ENCODE peak calls at places on chromosomes 13 and 19, in seven cellular contexts. Z is left ventricle myocardium inferior, O is cardiac muscle cell, I is neural progenitor cell, X is lung, G is psoas muscle, C is A549. D is an unnamed sample.

GRCh38 chr13:89315287-89315686 is 1644.1 kb downstream of the SLITRK5 start:
- DNase-seq in I (no peak), Z (no peak), O (peak), C (no peak), X (no peak), G (no peak), D (no peak)

GRCh38 chr19:6772028-6772865 is at the start of gene VAV1:
- DNase-seq in X (peak), C (no peak), I (no peak), O (no peak), G (peak), Z (peak), D (no peak)

GRCh38 chr13:101267656-101268055 is 148.7 kb downstream of the NALCN start:
- DNase-seq in I (no peak), X (no peak), C (no peak), G (no peak), Z (no peak), O (no peak), D (no peak)

GRCh38 chr13:48446454-48446853 is 33.5 kb upstream of the LPAR6 start:
- DNase-seq in I (no peak), X (no peak), Z (no peak), O (peak), G (no peak), C (no peak), D (peak)

GRCh38 chr19:43639507-43640423 is at the start of gene CADM4:
- DNase-seq in Z (peak), O (no peak), G (peak), X (no peak), I (peak), C (no peak), D (no peak)

GRCh38 chr13:57624565-57625435 is 6.7 kb upstream of the PCDH17 start:
- DNase-seq in O (peak), X (peak), G (no peak), C (no peak), I (peak), Z (no peak), D (no peak)

GRCh38 chr13:37701972-37702371 is 103.4 kb upstream of the POSTN start:
- DNase-seq in G (no peak), O (peak), C (peak), I (no peak), X (no peak), Z (no peak), D (peak)

GRCh38 chr13:28385362-28385761 is 109.6 kb downstream of the FLT1 start:
- DNase-seq in C (no peak), G (no peak), Z (no peak), X (no peak), O (no peak), I (no peak), D (no peak)

GRCh38 chr13:30872195-30872594 is 33.9 kb upstream of the MEDAG start:
- DNase-seq in C (no peak), O (no peak), X (no peak), G (no peak), Z (no peak), I (no peak), D (no peak)

GRCh38 chr13:28820099-28821051 is at the start of gene MTUS2:
- DNase-seq in I (peak), G (no peak), X (no peak), Z (no peak), C (no peak), O (no peak), D (no peak)

GRCh38 chr13:75458696-75459422 is 23.1 kb downstream of the TBC1D4 start:
- DNase-seq in Z (peak), G (peak), C (no peak), I (peak), O (no peak), X (peak), D (no peak)

GRCh38 chr19:55210120-55210493 is 806 bp upstream of the PTPRH start:
- DNase-seq in X (no peak), I (no peak), G (no peak), O (peak), C (peak), Z (no peak), D (peak)

DNA sequence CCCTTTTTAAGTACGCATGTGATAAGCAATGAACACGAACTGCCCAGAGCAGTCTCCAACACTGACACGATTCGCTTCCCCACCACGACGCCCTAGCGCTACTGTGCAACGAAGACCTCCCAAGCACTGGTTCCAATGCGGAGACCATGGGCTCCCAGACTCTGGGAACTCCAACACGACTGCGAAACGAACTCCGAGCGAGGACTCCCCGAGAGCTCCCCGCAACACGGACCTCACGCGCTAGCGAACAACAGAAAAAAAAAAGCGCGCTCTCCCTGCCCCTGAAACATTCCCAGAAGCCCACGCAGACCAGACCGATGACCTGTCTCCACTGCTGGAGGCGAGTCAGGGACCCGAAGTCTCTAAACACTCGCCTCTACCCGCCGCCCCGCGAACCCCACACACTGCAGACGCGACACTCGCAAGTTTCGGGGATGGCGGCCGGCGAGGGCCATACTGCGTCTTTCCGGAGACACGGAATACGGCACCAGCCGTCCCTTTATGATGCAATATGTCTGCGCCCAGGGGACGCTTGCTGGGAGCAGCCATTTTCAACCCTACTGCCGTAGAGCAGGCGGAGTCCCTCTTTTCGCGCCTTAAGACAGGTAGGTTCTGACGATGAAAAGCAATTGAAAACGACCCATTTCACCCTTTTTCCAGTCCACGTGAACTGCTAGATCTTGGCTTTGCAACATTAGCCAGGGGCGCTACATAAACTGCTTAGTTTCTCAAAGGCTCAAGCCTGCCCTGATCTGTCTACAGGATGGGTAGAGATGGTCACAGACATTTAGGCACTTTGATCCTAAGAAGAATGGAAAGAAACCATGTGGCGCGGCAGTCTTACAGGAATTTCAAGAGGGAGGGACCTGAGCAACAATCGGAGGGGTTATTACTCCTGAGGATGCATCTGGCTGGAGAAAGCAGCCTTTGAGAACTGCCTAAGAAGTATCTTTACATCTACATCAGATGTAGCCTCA is at the start of gene ZNF577:
- DNase-seq in O (peak), X (peak), G (peak), C (no peak), Z (peak), I (peak), D (peak)
- H3K27ac ChIP-seq in O (peak), X (peak), G (peak), C (no peak), Z (peak), I (peak), D (peak)

DNA sequence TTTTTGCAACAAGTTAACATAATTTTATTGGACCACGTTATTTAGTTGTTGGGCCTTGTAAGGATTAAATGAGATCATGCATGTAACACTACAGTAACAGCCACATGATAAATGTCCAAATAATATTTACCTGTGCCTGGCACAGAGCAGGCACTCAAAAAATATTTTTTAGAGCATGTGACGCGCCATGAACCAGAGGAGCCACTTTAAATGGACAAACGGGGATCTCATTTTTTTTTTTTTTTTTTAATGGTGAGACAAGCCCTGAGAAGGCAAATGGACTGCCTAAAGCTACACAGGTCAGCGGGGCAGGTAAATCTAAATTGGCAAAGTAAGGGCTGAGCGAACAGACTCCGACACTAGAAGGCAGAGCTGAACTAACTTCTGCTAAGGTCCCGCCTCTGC is 840 bp upstream of the RPS19 start:
- DNase-seq in G (no peak), Z (no peak), O (no peak), I (no peak), X (no peak), C (no peak), D (no peak)
- H3K4me3 ChIP-seq in G (peak), Z (peak), O (peak), I (peak), X (no peak), C (peak), D (peak)

DNA sequence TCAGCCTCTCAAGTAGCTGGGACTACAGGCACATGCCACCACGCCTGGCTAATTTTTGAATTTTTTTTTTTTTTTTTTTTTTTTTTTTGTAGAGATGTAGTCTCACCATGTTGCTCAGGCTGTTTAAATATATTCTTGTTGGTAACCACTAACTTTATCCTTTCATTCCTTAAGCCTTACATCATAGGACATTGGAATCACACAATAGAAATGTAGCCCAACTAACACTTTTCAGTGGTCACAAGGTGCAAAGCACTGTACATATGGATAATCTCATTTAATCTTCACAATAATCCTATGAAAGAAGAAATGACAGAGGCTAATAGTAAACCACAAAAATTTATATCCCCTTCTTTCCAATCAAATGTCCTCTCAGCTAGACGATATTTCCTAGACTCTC is 417.8 kb upstream of the DACH1 start:
- DNase-seq in G (no peak), X (no peak), Z (no peak), C (no peak), O (no peak), I (no peak), D (no peak)
- TF ChIP-seq CTCF in G (no peak), X (no peak), Z (no peak), C (no peak), O (no peak), I (no peak), D (no peak)

DNA sequence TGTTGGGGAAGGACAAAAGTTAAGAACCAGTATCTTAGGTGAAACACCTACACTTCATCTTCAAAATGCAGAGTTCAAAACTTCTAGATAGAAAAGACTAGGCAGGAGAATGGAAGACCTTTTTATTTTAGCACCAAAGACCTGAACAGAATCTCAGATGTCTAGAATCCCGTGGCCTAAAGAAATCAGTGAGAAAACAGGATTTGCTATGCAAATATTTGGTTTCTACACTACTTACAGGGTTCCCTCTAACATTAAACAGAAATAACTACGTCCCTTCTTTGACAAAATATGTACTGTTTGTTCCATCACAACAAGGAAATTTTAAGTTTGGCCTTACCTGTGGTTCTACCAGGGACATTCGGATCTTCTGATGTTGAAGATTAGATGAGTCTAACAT is 21.5 kb downstream of the DIS3 start:
- DNase-seq in C (no peak), X (no peak), Z (no peak), O (no peak), G (no peak), I (no peak), D (no peak)
- H3K27ac ChIP-seq in C (no peak), X (no peak), Z (no peak), O (no peak), G (no peak), I (no peak), D (no peak)

GRCh38 chr13:46134494-46134893 is 29.7 kb upstream of the CPB2 start:
- DNase-seq in O (no peak), I (no peak), C (no peak), Z (no peak), G (no peak), X (no peak), D (no peak)
- H3K4me3 ChIP-seq in O (no peak), I (no peak), C (no peak), Z (no peak), G (no peak), X (no peak), D (no peak)